ENCODE peak calls at places on chromosomes 16 and 17, in five cellular contexts. One of them, this sample, is unnamed.

GRCh38 chr16:55008836-55009510 is 78.3 kb downstream of the IRX5 start:
- DNase-seq in cardiac fibroblast: no peak
- DNase-seq in tibial artery: no peak
- DNase-seq in stromal cell of bone marrow: no peak
- DNase-seq in GM13976: no peak
- DNase-seq in this sample: no peak

GRCh38 chr16:14181371-14182050 is 110.4 kb downstream of the MRTFB start:
- DNase-seq in stromal cell of bone marrow: peak
- DNase-seq in GM13976: no peak
- DNase-seq in cardiac fibroblast: peak
- DNase-seq in tibial artery: no peak
- DNase-seq in this sample: peak

GRCh38 chr17:50087246-50087911 is 7.8 kb upstream of the PDK2 start:
- DNase-seq in stromal cell of bone marrow: no peak
- DNase-seq in GM13976: peak
- DNase-seq in tibial artery: peak
- DNase-seq in cardiac fibroblast: peak
- DNase-seq in this sample: no peak

GRCh38 chr17:13601776-13602551 is at the start of gene HS3ST3A1:
- DNase-seq in GM13976: peak
- DNase-seq in cardiac fibroblast: peak
- DNase-seq in tibial artery: no peak
- DNase-seq in stromal cell of bone marrow: peak
- DNase-seq in this sample: peak

GRCh38 chr17:76278952-76279741 is 14.0 kb downstream of the UBALD2 start:
- DNase-seq in GM13976: peak
- DNase-seq in stromal cell of bone marrow: peak
- DNase-seq in cardiac fibroblast: peak
- DNase-seq in tibial artery: peak
- DNase-seq in this sample: no peak

GRCh38 chr16:12558641-12559040 is 245.0 kb downstream of the CPPED1 start:
- DNase-seq in cardiac fibroblast: no peak
- DNase-seq in stromal cell of bone marrow: no peak
- DNase-seq in GM13976: no peak
- DNase-seq in tibial artery: no peak
- DNase-seq in this sample: no peak

GRCh38 chr17:66476014-66476413 is 173.6 kb downstream of the PRKCA start:
- DNase-seq in cardiac fibroblast: no peak
- DNase-seq in GM13976: no peak
- DNase-seq in tibial artery: no peak
- DNase-seq in stromal cell of bone marrow: no peak
- DNase-seq in this sample: no peak

GRCh38 chr17:36752096-36752888 is 150.9 kb downstream of the MRM1 start:
- DNase-seq in tibial artery: no peak
- DNase-seq in stromal cell of bone marrow: no peak
- DNase-seq in cardiac fibroblast: no peak
- DNase-seq in GM13976: no peak
- DNase-seq in this sample: no peak

GRCh38 chr17:48589831-48590602 is at the start of gene HOXB3:
- DNase-seq in tibial artery: no peak
- DNase-seq in stromal cell of bone marrow: no peak
- DNase-seq in cardiac fibroblast: no peak
- DNase-seq in GM13976: no peak
- DNase-seq in this sample: no peak

GRCh38 chr17:69047368-69048263 is 13.1 kb downstream of the ABCA9 start:
- DNase-seq in tibial artery: peak
- DNase-seq in stromal cell of bone marrow: peak
- DNase-seq in GM13976: no peak
- DNase-seq in cardiac fibroblast: peak
- DNase-seq in this sample: peak

GRCh38 chr16:57331355-57331754 is 27.2 kb upstream of the CCL22 start:
- DNase-seq in tibial artery: no peak
- DNase-seq in stromal cell of bone marrow: no peak
- DNase-seq in GM13976: no peak
- DNase-seq in cardiac fibroblast: no peak
- DNase-seq in this sample: no peak

GRCh38 chr17:41917957-41918391 is 777 bp downstream of the ACLY start:
- DNase-seq in cardiac fibroblast: peak
- DNase-seq in tibial artery: peak
- DNase-seq in stromal cell of bone marrow: no peak
- DNase-seq in GM13976: no peak
- DNase-seq in this sample: no peak

GRCh38 chr17:46889519-46889918 is 33.4 kb upstream of the GOSR2 start:
- DNase-seq in tibial artery: no peak
- DNase-seq in GM13976: no peak
- DNase-seq in cardiac fibroblast: no peak
- DNase-seq in stromal cell of bone marrow: no peak
- DNase-seq in this sample: no peak

GRCh38 chr17:39150104-39150634 is 1.3 kb downstream of the PLXDC1 start:
- DNase-seq in GM13976: no peak
- DNase-seq in tibial artery: no peak
- DNase-seq in cardiac fibroblast: no peak
- DNase-seq in stromal cell of bone marrow: no peak
- DNase-seq in this sample: no peak

GRCh38 chr16:54245788-54246453 is 40.7 kb downstream of the IRX3 start:
- DNase-seq in GM13976: no peak
- DNase-seq in stromal cell of bone marrow: no peak
- DNase-seq in cardiac fibroblast: no peak
- DNase-seq in tibial artery: no peak
- DNase-seq in this sample: no peak

GRCh38 chr16:23833960-23834685 is 1.7 kb upstream of the PRKCB start:
- DNase-seq in tibial artery: no peak
- DNase-seq in stromal cell of bone marrow: no peak
- DNase-seq in cardiac fibroblast: no peak
- DNase-seq in GM13976: no peak
- DNase-seq in this sample: no peak

GRCh38 chr16:73951541-73951940 is 345.1 kb upstream of the PSMD7 start:
- DNase-seq in stromal cell of bone marrow: no peak
- DNase-seq in GM13976: no peak
- DNase-seq in cardiac fibroblast: no peak
- DNase-seq in tibial artery: peak
- DNase-seq in this sample: no peak

GRCh38 chr16:85750827-85751641 is at the start of gene C16orf74:
- DNase-seq in tibial artery: no peak
- DNase-seq in stromal cell of bone marrow: peak
- DNase-seq in GM13976: peak
- DNase-seq in cardiac fibroblast: peak
- DNase-seq in this sample: no peak

GRCh38 chr16:4538067-4538385 is 547 bp downstream of the CDIP1 start:
- DNase-seq in GM13976: peak
- DNase-seq in tibial artery: no peak
- DNase-seq in stromal cell of bone marrow: no peak
- DNase-seq in cardiac fibroblast: no peak
- DNase-seq in this sample: no peak

GRCh38 chr16:56632160-56632847 is at the start of gene MT1M:
- DNase-seq in cardiac fibroblast: no peak
- DNase-seq in tibial artery: peak
- DNase-seq in GM13976: no peak
- DNase-seq in stromal cell of bone marrow: no peak
- DNase-seq in this sample: no peak

GRCh38 chr16:66025751-66026150 is 340.7 kb upstream of the CDH5 start:
- DNase-seq in tibial artery: no peak
- DNase-seq in cardiac fibroblast: no peak
- DNase-seq in stromal cell of bone marrow: no peak
- DNase-seq in GM13976: no peak
- DNase-seq in this sample: no peak

GRCh38 chr16:58127634-58128033 is 1.5 kb downstream of the CFAP20 start:
- DNase-seq in cardiac fibroblast: no peak
- DNase-seq in tibial artery: no peak
- DNase-seq in GM13976: no peak
- DNase-seq in stromal cell of bone marrow: no peak
- DNase-seq in this sample: no peak

GRCh38 chr17:39361064-39361463 is 40.4 kb downstream of the FBXL20 start:
- DNase-seq in cardiac fibroblast: no peak
- DNase-seq in tibial artery: no peak
- DNase-seq in stromal cell of bone marrow: no peak
- DNase-seq in GM13976: no peak
- DNase-seq in this sample: no peak

GRCh38 chr17:82943751-82944150 is 103.9 kb upstream of the ZNF750 start:
- DNase-seq in tibial artery: no peak
- DNase-seq in GM13976: no peak
- DNase-seq in cardiac fibroblast: no peak
- DNase-seq in stromal cell of bone marrow: no peak
- DNase-seq in this sample: no peak

GRCh38 chr17:3019761-3020160 is 43.6 kb downstream of the OR1D5 start:
- DNase-seq in stromal cell of bone marrow: no peak
- DNase-seq in tibial artery: no peak
- DNase-seq in cardiac fibroblast: no peak
- DNase-seq in GM13976: no peak
- DNase-seq in this sample: no peak

GRCh38 chr16:47054306-47054705 is 80.8 kb upstream of the DNAJA2 start:
- DNase-seq in tibial artery: no peak
- DNase-seq in stromal cell of bone marrow: no peak
- DNase-seq in cardiac fibroblast: no peak
- DNase-seq in GM13976: no peak
- DNase-seq in this sample: no peak